ENCODE peak calls at places on chromosome 20, in six cellular contexts. C, W, F, E, I and R are unnamed samples.

GRCh38 chr20:37576911-37577310 is 49.2 kb upstream of the BLCAP start:
- DNase-seq in C (no peak), W (no peak), F (no peak), E (peak), I (no peak), R (no peak)

GRCh38 chr20:36082516-36082915 is 72.0 kb upstream of the EPB41L1 start:
- DNase-seq in C (no peak), W (no peak), F (no peak), E (no peak), I (no peak), R (no peak)

GRCh38 chr20:6766433-6766832 is 1.1 kb upstream of the BMP2 start:
- DNase-seq in C (no peak), W (no peak), F (no peak), E (no peak), I (no peak), R (no peak)

GRCh38 chr20:47330933-47331708 is 25.4 kb downstream of the ZMYND8 start:
- DNase-seq in C (peak), W (peak), F (no peak), E (peak), I (peak), R (peak)

GRCh38 chr20:61731363-61732181 is 334.1 kb downstream of the TAF4 start:
- DNase-seq in C (peak), W (peak), F (no peak), E (no peak), I (peak), R (no peak)

GRCh38 chr20:15616626-15617025 is 956.6 kb downstream of the KIF16B start:
- DNase-seq in C (no peak), W (peak), F (no peak), E (no peak), I (peak), R (no peak)

GRCh38 chr20:2042400-2042799 is 48.5 kb upstream of the PDYN start:
- DNase-seq in C (peak), W (peak), F (no peak), E (no peak), I (peak), R (no peak)

GRCh38 chr20:1391640-1392442 is 1.0 kb downstream of the FKBP1A start:
- DNase-seq in C (peak), W (no peak), F (peak), E (no peak), I (peak), R (peak)

GRCh38 chr20:8658103-8658502 is 410.8 kb upstream of the PLCB4 start:
- DNase-seq in C (no peak), W (no peak), F (no peak), E (no peak), I (no peak), R (no peak)

GRCh38 chr20:32009564-32009963 is 674 bp upstream of the CCM2L start:
- DNase-seq in C (no peak), W (no peak), F (no peak), E (no peak), I (no peak), R (no peak)

GRCh38 chr20:57996936-57997629 is 231.4 kb downstream of the ANKRD60 start:
- DNase-seq in C (no peak), W (peak), F (no peak), E (no peak), I (no peak), R (no peak)

GRCh38 chr20:3000852-3001523 is 42.4 kb upstream of the GNRH2 start:
- DNase-seq in C (peak), W (peak), F (peak), E (no peak), I (peak), R (peak)

GRCh38 chr20:32207211-32207625 is 325 bp downstream of the PLAGL2 start:
- DNase-seq in C (no peak), W (no peak), F (peak), E (no peak), I (no peak), R (no peak)

GRCh38 chr20:56715309-56715708 is 86.2 kb downstream of the TFAP2C start:
- DNase-seq in C (no peak), W (no peak), F (peak), E (no peak), I (no peak), R (no peak)

GRCh38 chr20:60206259-60206658 is 248.0 kb downstream of the CDH26 start:
- DNase-seq in C (peak), W (peak), F (peak), E (no peak), I (peak), R (peak)

GRCh38 chr20:35171753-35172433 is at the start of gene PROCR:
- DNase-seq in C (peak), W (peak), F (peak), E (peak), I (peak), R (peak)

GRCh38 chr20:45408646-45409213 is 641 bp downstream of the DBNDD2 start:
- DNase-seq in C (no peak), W (no peak), F (no peak), E (no peak), I (no peak), R (no peak)

GRCh38 chr20:34516038-34516873 is at the start of gene DYNLRB1:
- DNase-seq in C (peak), W (peak), F (peak), E (peak), I (peak), R (peak)

GRCh38 chr20:1761116-1761515 is 103.5 kb upstream of the SIRPG start:
- DNase-seq in C (peak), W (peak), F (no peak), E (no peak), I (peak), R (peak)

GRCh38 chr20:9912858-9913434 is 74.1 kb upstream of the PAK5 start:
- DNase-seq in C (peak), W (peak), F (peak), E (peak), I (peak), R (peak)

GRCh38 chr20:40477805-40478204 is 211.2 kb downstream of the MAFB start:
- DNase-seq in C (no peak), W (peak), F (no peak), E (no peak), I (no peak), R (no peak)

GRCh38 chr20:33032555-33032954 is 1.1 kb downstream of the BPIFB6 start:
- DNase-seq in C (no peak), W (no peak), F (no peak), E (no peak), I (no peak), R (no peak)

GRCh38 chr20:31760457-31761240 is 21.6 kb downstream of the TPX2 start:
- DNase-seq in C (peak), W (peak), F (no peak), E (no peak), I (peak), R (peak)

GRCh38 chr20:10626896-10627295 is 46.9 kb downstream of the JAG1 start:
- DNase-seq in C (peak), W (no peak), F (no peak), E (no peak), I (no peak), R (no peak)

GRCh38 chr20:49418156-49418555 is 64.3 kb downstream of the KCNB1 start:
- DNase-seq in C (no peak), W (no peak), F (no peak), E (no peak), I (no peak), R (no peak)

GRCh38 chr20:41094656-41095055 is 42.7 kb upstream of the PLCG1 start:
- DNase-seq in C (no peak), W (peak), F (no peak), E (no peak), I (peak), R (no peak)

GRCh38 chr20:13205848-13206434 is 15.1 kb upstream of the ISM1 start:
- DNase-seq in C (no peak), W (no peak), F (no peak), E (no peak), I (no peak), R (no peak)

DNA sequence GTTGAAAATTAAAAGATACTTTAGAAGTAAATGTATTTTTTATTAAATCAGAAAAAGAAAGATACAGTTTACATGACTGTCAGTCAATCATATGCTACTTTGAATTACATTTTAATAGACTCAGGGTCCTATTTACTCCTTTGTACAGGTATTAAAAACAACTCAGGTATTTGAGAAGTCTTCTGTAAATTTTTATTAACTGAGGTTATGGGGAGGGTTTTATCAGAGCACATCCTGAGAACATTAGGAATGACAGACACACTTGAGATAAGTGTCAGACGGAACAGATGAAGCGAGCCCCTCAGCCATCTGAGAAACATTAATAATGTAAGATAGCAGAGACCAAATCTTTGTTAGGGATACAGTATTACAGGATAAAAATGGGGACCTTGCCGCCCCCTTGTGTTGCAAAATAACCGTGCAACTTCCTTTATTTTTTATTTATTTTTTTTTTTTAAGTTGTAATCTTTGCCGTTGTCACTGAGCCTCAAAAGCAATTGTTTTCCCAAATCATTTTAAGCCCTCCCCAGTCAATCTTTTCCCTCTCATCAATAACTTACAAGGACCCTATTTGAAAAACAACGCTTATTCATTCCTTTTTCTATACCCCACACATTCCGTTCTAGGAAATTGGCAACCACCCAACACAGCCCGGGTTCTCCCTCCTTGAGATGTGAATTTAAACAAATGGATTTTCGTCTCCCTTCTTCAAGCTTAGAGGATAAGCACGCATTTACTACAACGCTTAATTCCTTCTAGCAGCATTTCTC is 126.7 kb downstream of the BCAS1 start:
- DNase-seq in C (peak), W (peak), F (peak), E (peak), I (peak), R (peak)
- TF ChIP-seq CTCF in C (peak), W (peak), F (peak), E (peak), I (peak), R (peak)

DNA sequence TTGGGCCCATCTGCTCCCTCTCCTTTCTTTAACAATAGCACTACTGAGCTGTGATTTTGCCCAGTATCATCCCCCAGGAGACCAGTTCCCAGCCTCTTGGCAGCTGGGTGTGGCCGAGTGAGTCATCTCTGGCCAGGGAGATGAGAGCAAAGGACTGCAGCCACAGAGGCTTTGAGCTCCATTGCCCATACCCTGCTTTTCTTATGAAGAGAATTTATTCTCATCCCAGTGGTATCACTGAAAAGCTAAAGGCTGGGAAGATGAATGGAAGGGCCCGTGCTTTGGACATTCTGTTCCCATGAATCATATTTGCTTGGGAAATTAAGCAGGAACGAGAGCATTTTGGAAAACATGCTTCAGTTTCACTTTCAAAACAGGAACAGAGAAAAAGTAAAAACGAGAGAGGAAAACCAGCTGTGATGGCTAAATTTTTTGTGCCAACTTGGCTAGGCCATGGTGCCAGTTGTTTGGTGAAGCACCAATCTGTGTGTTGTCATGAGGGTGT is 14.9 kb downstream of the CST3 start:
- DNase-seq in C (peak), W (peak), F (no peak), E (peak), I (peak), R (peak)
- H3K4me3 ChIP-seq in C (peak), W (peak), F (no peak), E (no peak), I (peak), R (peak)

DNA sequence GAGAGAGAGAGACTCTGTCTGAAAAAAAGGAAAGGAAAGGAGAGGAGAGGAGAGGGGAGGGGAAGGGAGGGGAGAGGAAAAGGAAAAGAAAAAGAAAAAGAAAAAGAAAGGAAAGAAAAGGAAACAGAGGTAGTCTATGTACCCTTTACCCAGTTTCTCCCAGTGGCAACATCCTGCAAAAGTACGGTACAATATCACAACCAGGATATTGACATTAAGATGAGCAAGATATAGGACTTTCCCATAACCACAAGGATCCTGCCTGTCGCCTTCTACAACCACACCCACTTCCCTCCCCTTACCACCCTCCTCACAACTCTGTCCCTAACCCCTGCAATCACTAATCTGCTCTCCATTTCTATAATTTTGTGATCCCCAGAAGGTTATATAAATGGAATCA is 4.0 kb downstream of the C20orf96 start:
- DNase-seq in C (no peak), W (no peak), F (no peak), E (no peak), I (no peak), R (no peak)
- TF ChIP-seq CTCF in C (no peak), W (no peak), F (no peak), E (no peak), I (no peak), R (no peak)

GRCh38 chr20:24102290-24102689 is 113.7 kb upstream of the GGTLC1 start:
- DNase-seq in C (peak), W (no peak), F (peak), E (peak), I (no peak), R (no peak)
- H3K4me3 ChIP-seq in C (no peak), W (no peak), F (no peak), E (no peak), I (no peak), R (no peak)

GRCh38 chr20:52191132-52191435 is 495 bp downstream of the ZFP64 start:
- DNase-seq in C (no peak), W (no peak), F (peak), E (no peak), I (peak), R (peak)

GRCh38 chr20:52193133-52193532 is 1.6 kb upstream of the ZFP64 start:
- DNase-seq in C (no peak), W (no peak), F (no peak), E (no peak), I (no peak), R (no peak)

GRCh38 chr20:52192296-52193007 is 873 bp upstream of the ZFP64 start:
- DNase-seq in C (peak), W (no peak), F (no peak), E (peak), I (no peak), R (peak)

GRCh38 chr20:52190437-52191131 is 995 bp downstream of the ZFP64 start:
- DNase-seq in C (peak), W (peak), F (peak), E (peak), I (peak), R (peak)

GRCh38 chr20:52191436-52192295 is at the start of gene ZFP64:
- DNase-seq in C (peak), W (peak), F (peak), E (peak), I (peak), R (peak)
- TF ChIP-seq CTCF in C (peak), W (peak), F (peak), E (peak), I (peak), R (peak)

DNA sequence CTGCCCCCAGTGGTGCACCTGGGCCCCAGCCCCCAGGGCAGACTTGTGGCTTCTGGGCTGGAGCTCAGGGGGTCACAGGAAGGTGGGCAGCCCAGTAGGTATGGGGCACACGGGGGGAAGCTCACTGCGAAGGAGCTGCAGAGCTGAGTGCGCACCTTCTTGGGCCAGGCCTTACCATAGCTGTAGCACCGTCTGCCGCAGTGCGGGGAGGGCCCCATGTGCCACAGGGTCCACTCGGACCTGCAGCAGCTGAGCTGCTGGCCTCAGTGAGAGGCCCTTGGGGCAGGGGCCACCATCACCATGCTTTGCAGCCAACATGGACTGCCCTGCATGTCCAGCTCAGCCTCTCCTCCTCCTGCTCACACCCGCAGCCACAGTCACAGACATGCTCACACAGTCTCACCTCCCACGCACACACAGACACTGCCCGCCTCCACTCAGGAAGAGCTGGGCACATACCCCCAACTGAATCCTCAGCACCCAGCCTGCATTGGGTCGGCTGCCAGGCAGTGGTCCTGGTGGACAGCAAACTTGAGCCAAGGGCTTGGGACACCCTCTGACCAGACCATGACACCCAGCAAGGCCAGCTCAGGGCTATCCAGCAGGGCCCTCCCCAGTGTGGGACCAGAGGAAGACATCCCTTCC is 35.3 kb downstream of the YTHDF1 start:
- DNase-seq in C (no peak), W (no peak), F (no peak), E (no peak), I (no peak), R (no peak)
- H3K4me3 ChIP-seq in C (no peak), W (no peak), F (no peak), E (no peak), I (no peak), R (no peak)